ENCODE peak calls at places on chromosome 22, in seven cellular contexts. E is pancreas, S is GM23248, B is H9, T is right cardiac atrium, D is HCT116, W is adrenal gland. X is an unnamed sample.

GRCh38 chr22:19292262-19293230 is 1.0 kb upstream of the CLTCL1 start:
- DNase-seq in B (peak; percentile 31), T (peak; percentile 54), W (peak; percentile 62), D (no peak), S (no peak), E (peak; percentile 33), X (no peak)

GRCh38 chr22:28955817-28956216 is 72.4 kb downstream of the ZNRF3 start:
- DNase-seq in E (no peak), T (no peak), S (no peak), D (no peak), W (no peak), B (no peak), X (no peak)

GRCh38 chr22:39928556-39929401 is 27.9 kb downstream of the GRAP2 start:
- DNase-seq in W (no peak), S (no peak), B (no peak), E (no peak), D (no peak), T (no peak), X (no peak)

GRCh38 chr22:49863936-49864335 is 10.3 kb downstream of the ZBED4 start:
- DNase-seq in W (no peak), E (no peak), B (no peak), S (no peak), T (no peak), D (no peak), X (no peak)

GRCh38 chr22:37340331-37341262 is 58.3 kb downstream of the CYTH4 start:
- DNase-seq in T (no peak), D (no peak), W (no peak), E (no peak), B (peak; percentile 67), S (no peak), X (no peak)

GRCh38 chr22:40107756-40108437 is 69.8 kb upstream of the TNRC6B start:
- DNase-seq in E (peak; percentile 20), W (peak; percentile 74), D (no peak), S (peak; percentile 90), T (peak; percentile 51), B (no peak), X (no peak)

GRCh38 chr22:27962268-27963191 is 43.5 kb upstream of the PITPNB start:
- DNase-seq in D (no peak), E (no peak), B (no peak), W (no peak), S (peak; percentile 14), T (peak; percentile 68), X (no peak)

GRCh38 chr22:41290262-41291221 is 4.6 kb upstream of the RANGAP1 start:
- DNase-seq in S (peak; percentile 80), D (no peak), B (peak; percentile 50), W (no peak), E (no peak), T (no peak), X (no peak)

GRCh38 chr22:41565403-41566054 is 4.7 kb downstream of the CSDC2 start:
- DNase-seq in D (peak; percentile 61), E (no peak), T (peak; percentile 73), W (peak; percentile 86), S (peak; percentile 87), B (peak; percentile 50), X (no peak)

GRCh38 chr22:38180841-38181452 is 683 bp downstream of the PLA2G6 start:
- DNase-seq in D (no peak), T (peak; percentile 56), E (peak; percentile 77), S (peak; percentile 33), B (no peak), W (no peak), X (peak; percentile 63)

GRCh38 chr22:48941903-48942625 is 885.6 kb downstream of the BRD1 start:
- DNase-seq in W (peak; percentile 10), D (no peak), S (no peak), E (no peak), B (peak; percentile 16), T (no peak), X (peak; percentile 15)

GRCh38 chr22:26852176-26852575 is 194.8 kb downstream of the MIAT start:
- DNase-seq in W (no peak), S (no peak), B (peak; percentile 76), D (no peak), E (no peak), T (no peak), X (peak; percentile 11)

GRCh38 chr22:28976588-28976987 is 85.0 kb downstream of the C22orf31 start:
- DNase-seq in T (no peak), S (peak; percentile 90), B (no peak), D (peak; percentile 56), W (no peak), E (no peak), X (no peak)

GRCh38 chr22:22057617-22058378 is 75.2 kb upstream of the TOP3B start:
- DNase-seq in W (no peak), B (no peak), E (no peak), D (no peak), T (no peak), S (no peak), X (no peak)
- H3K4me1 ChIP-seq in W (peaks cover 4% of the 10 kb centered on the region), B (no peaks in the 10 kb centered on the region), E (no peaks in the 10 kb centered on the region), D (no peaks in the 10 kb centered on the region), T (no peaks in the 10 kb centered on the region), S (no peaks in the 10 kb centered on the region), X (no peaks in the 10 kb centered on the region)

GRCh38 chr22:35996596-35996995 is 32.0 kb downstream of the RBFOX2 start:
- DNase-seq in E (no peak), D (no peak), B (no peak), W (no peak), T (no peak), S (no peak), X (no peak)
- H3K27ac ChIP-seq in E (no peak overlapping the region), D (no peak overlapping the region), B (no peak overlapping the region), W (peak overlapping the region; percentile 58), T (peak overlapping the region; percentile 80), S (peak overlapping the region; percentile 80), X (no peak overlapping the region)

GRCh38 chr22:23237201-23237798 is 57.0 kb downstream of the BCR start:
- DNase-seq in E (peak; percentile 50), T (peak; percentile 90), S (no peak), B (peak; percentile 61), W (peak; percentile 69), D (no peak), X (no peak)
- H3K4me1 ChIP-seq in E (peaks cover 18% of the 10 kb centered on the region), T (peaks cover 17% of the 10 kb centered on the region), S (peaks cover 21% of the 10 kb centered on the region), B (peaks cover 17% of the 10 kb centered on the region), W (peaks cover 33% of the 10 kb centered on the region), D (peaks cover 5% of the 10 kb centered on the region), X (peaks cover 5% of the 10 kb centered on the region)

GRCh38 chr22:45703758-45704157 is 32.1 kb downstream of the ATXN10 start:
- DNase-seq in E (no peak), T (no peak), D (no peak), B (peak; percentile 34), W (no peak), S (no peak), X (no peak)
- H3K27ac ChIP-seq in E (no peak overlapping the region), T (no peak overlapping the region), D (no peak overlapping the region), B (no peak overlapping the region), W (no peak overlapping the region), S (no peak overlapping the region), X (no peak overlapping the region)

GRCh38 chr22:20525048-20525447 is 17.6 kb downstream of the MED15 start:
- DNase-seq in D (no peak), E (no peak), B (no peak), W (no peak), S (no peak), T (no peak), X (no peak)
- H3K4me1 ChIP-seq in D (peaks cover 62% of the 10 kb centered on the region), E (peaks cover 10% of the 10 kb centered on the region), B (peaks cover 3% of the 10 kb centered on the region), W (peaks cover 46% of the 10 kb centered on the region), S (peaks cover 67% of the 10 kb centered on the region), T (peaks cover 16% of the 10 kb centered on the region), X (peaks cover 13% of the 10 kb centered on the region)

GRCh38 chr22:47629273-47629711 is 866.8 kb downstream of the TBC1D22A start:
- DNase-seq in W (peak; percentile 34), S (no peak), B (no peak), D (no peak), E (no peak), T (no peak), X (peak; percentile 26)
- H3K27ac ChIP-seq in W (no peak overlapping the region), S (no peak overlapping the region), B (no peak overlapping the region), D (no peak overlapping the region), E (no peak overlapping the region), T (no peak overlapping the region), X (no peak overlapping the region)

X was measured in lung.